ENCODE peak calls at places on chromosomes 5 and 9, in eight cellular contexts. T is ovary; R is CD8-positive, alpha-beta T cell; J is stomach; V is heart left ventricle; Y is pancreas; L is lower lobe of right lung; Z is hepatocyte. K is an unnamed sample.

GRCh38 chr9:93256878-93257807 is 73.2 kb downstream of the WNK2 start:
- DNase-seq in T (peak; percentile 6), R (no peak), J (peak; percentile 23), V (peak; percentile 58), Y (peak; percentile 24), L (peak; percentile 38), Z (peak; percentile 1), K (no peak)

GRCh38 chr9:68619636-68620035 is 79.0 kb upstream of the TMEM252 start:
- DNase-seq in T (no peak), R (no peak), J (no peak), V (no peak), Y (no peak), L (no peak), Z (no peak), K (no peak)

GRCh38 chr9:15999422-16000339 is 446.8 kb downstream of the CCDC171 start:
- DNase-seq in T (no peak), R (no peak), J (no peak), V (no peak), Y (no peak), L (no peak), Z (peak; percentile 10), K (no peak)

GRCh38 chr5:67065237-67065636 is 131.4 kb downstream of the CD180 start:
- DNase-seq in T (no peak), R (no peak), J (no peak), V (no peak), Y (no peak), L (no peak), Z (no peak), K (no peak)

GRCh38 chr9:76562511-76562911 is 103.5 kb downstream of the GCNT1 start:
- DNase-seq in T (no peak), R (no peak), J (no peak), V (no peak), Y (no peak), L (no peak), Z (peak; percentile 37), K (no peak)

GRCh38 chr5:149422429-149423286 is 43.6 kb upstream of the IL17B start:
- DNase-seq in T (peak; percentile 89), R (no peak), J (no peak), V (peak; percentile 85), Y (no peak), L (peak; percentile 61), Z (peak; percentile 85), K (no peak)

GRCh38 chr5:110377411-110378392 is 348.8 kb downstream of the TMEM232 start:
- DNase-seq in T (no peak), R (no peak), J (no peak), V (no peak), Y (no peak), L (no peak), Z (peak; percentile 17), K (no peak)

GRCh38 chr9:109440797-109441287 is 57.3 kb downstream of the PTPN3 start:
- DNase-seq in T (no peak), R (no peak), J (peak; percentile 53), V (no peak), Y (peak; percentile 62), L (no peak), Z (peak; percentile 84), K (peak; percentile 35)

GRCh38 chr5:53733853-53734252 is 173.4 kb downstream of the NDUFS4 start:
- DNase-seq in T (no peak), R (no peak), J (no peak), V (no peak), Y (no peak), L (no peak), Z (peak; percentile 13), K (no peak)

GRCh38 chr9:116589392-116590354 is 97.4 kb upstream of the TRIM32 start:
- DNase-seq in T (no peak), R (no peak), J (no peak), V (no peak), Y (no peak), L (no peak), Z (peak; percentile 34), K (no peak)

GRCh38 chr5:2370626-2371418 is 380.7 kb downstream of the IRX2 start:
- DNase-seq in T (no peak), R (no peak), J (no peak), V (no peak), Y (no peak), L (no peak), Z (no peak), K (no peak)

GRCh38 chr9:101957705-101958104 is 219.3 kb upstream of the GRIN3A start:
- DNase-seq in T (no peak), R (no peak), J (no peak), V (no peak), Y (no peak), L (no peak), Z (no peak), K (no peak)

GRCh38 chr9:94772654-94773303 is 46.3 kb downstream of the AOPEP start:
- DNase-seq in T (no peak), R (no peak), J (no peak), V (no peak), Y (no peak), L (no peak), Z (peak; percentile 63), K (no peak)

GRCh38 chr9:23638837-23639426 is 187.1 kb downstream of the ELAVL2 start:
- DNase-seq in T (no peak), R (no peak), J (no peak), V (no peak), Y (no peak), L (no peak), Z (no peak), K (no peak)

GRCh38 chr9:137388589-137389427 is 34.2 kb downstream of the EXD3 start:
- DNase-seq in T (no peak), R (no peak), J (no peak), V (no peak), Y (no peak), L (no peak), Z (no peak), K (no peak)
- H3K27ac ChIP-seq in T (no peak overlapping the region), R (no peak overlapping the region), J (no peak overlapping the region), V (peak overlapping the region; percentile 85), Y (no peak overlapping the region), L (peak overlapping the region; percentile 81), Z (no peak overlapping the region), K (no peak overlapping the region)

GRCh38 chr9:111548623-111549022 is 23.6 kb downstream of the ZNF483 start:
- DNase-seq in T (no peak), R (no peak), J (no peak), V (no peak), Y (no peak), L (no peak), Z (no peak), K (no peak)
- H3K9me3 ChIP-seq in T (peaks cover 29% of the 10 kb centered on the region), R (peaks cover 33% of the 10 kb centered on the region), J (peaks cover 99% of the 10 kb centered on the region), V (peaks cover 100% of the 10 kb centered on the region), Y (peaks cover 5% of the 10 kb centered on the region), L (peaks cover 93% of the 10 kb centered on the region), Z (peaks cover 29% of the 10 kb centered on the region), K (peaks cover 83% of the 10 kb centered on the region)

GRCh38 chr9:90964101-90965020 is 162.7 kb downstream of the SYK start:
- DNase-seq in T (peak; percentile 38), R (no peak), J (peak; percentile 61), V (no peak), Y (peak; percentile 30), L (peak; percentile 79), Z (peak; percentile 47), K (peak; percentile 35)

GRCh38 chr9:90967171-90967570 is 165.6 kb downstream of the SYK start:
- DNase-seq in T (no peak), R (no peak), J (no peak), V (no peak), Y (no peak), L (no peak), Z (no peak), K (no peak)

GRCh38 chr9:90965911-90966290 is 164.3 kb downstream of the SYK start:
- DNase-seq in T (no peak), R (no peak), J (no peak), V (no peak), Y (no peak), L (no peak), Z (no peak), K (no peak)

GRCh38 chr9:90966475-90967150 is 165.0 kb downstream of the SYK start:
- DNase-seq in T (no peak), R (no peak), J (no peak), V (no peak), Y (no peak), L (no peak), Z (no peak), K (no peak)

GRCh38 chr9:90965141-90965910 is 163.7 kb downstream of the SYK start:
- DNase-seq in T (no peak), R (no peak), J (no peak), V (no peak), Y (no peak), L (no peak), Z (no peak), K (no peak)
- H3K4me3 ChIP-seq in T (peak overlapping the region; percentile 33), R (no peak overlapping the region), J (no peak overlapping the region), V (no peak overlapping the region), Y (no peak overlapping the region), L (no peak overlapping the region), Z (no peak overlapping the region), K (peak overlapping the region; percentile 67)

GRCh38 chr5:126450895-126451294 is 27.7 kb downstream of the GRAMD2B start:
- DNase-seq in T (no peak), R (no peak), J (no peak), V (no peak), Y (no peak), L (no peak), Z (no peak), K (no peak)

GRCh38 chr5:126449751-126450271 is 26.6 kb downstream of the GRAMD2B start:
- DNase-seq in T (no peak), R (peak; percentile 2), J (no peak), V (no peak), Y (no peak), L (no peak), Z (no peak), K (no peak)

GRCh38 chr5:126452477-126452876 is 29.3 kb downstream of the GRAMD2B start:
- DNase-seq in T (no peak), R (no peak), J (no peak), V (no peak), Y (no peak), L (no peak), Z (no peak), K (no peak)

GRCh38 chr5:126448720-126449119 is 25.5 kb downstream of the GRAMD2B start:
- DNase-seq in T (no peak), R (no peak), J (no peak), V (no peak), Y (no peak), L (no peak), Z (no peak), K (no peak)

GRCh38 chr5:126450388-126450787 is 27.2 kb downstream of the GRAMD2B start:
- DNase-seq in T (no peak), R (no peak), J (no peak), V (no peak), Y (no peak), L (no peak), Z (no peak), K (no peak)
- H3K27ac ChIP-seq in T (no peak overlapping the region), R (peak overlapping the region; percentile 85), J (peak overlapping the region; percentile 64), V (no peak overlapping the region), Y (no peak overlapping the region), L (peak overlapping the region; percentile 59), Z (peak overlapping the region; percentile 51), K (peak overlapping the region; percentile 50)

K was measured in thoracic aorta.